ENCODE peak calls at places on chromosomes 12 and 14, in four cellular contexts. A, E, Q and L are unnamed samples.

GRCh38 chr12:40262657-40263056 is 37.9 kb downstream of the LRRK2 start:
- DNase-seq in A (no peak), E (no peak), Q (no peak), L (no peak)

GRCh38 chr12:67705394-67706370 is 57.1 kb downstream of the DYRK2 start:
- DNase-seq in A (peak; percentile 32), E (no peak), Q (no peak), L (peak; percentile 54)

GRCh38 chr12:122204829-122205589 is 1.5 kb downstream of the B3GNT4 start:
- DNase-seq in A (no peak), E (no peak), Q (no peak), L (no peak)

GRCh38 chr12:6226002-6226700 is 26.0 kb downstream of the CD9 start:
- DNase-seq in A (no peak), E (peak; percentile 91), Q (peak; percentile 91), L (peak; percentile 89)

GRCh38 chr12:57844725-57845477 is 1.6 kb downstream of the CTDSP2 start:
- DNase-seq in A (peak; percentile 86), E (peak; percentile 88), Q (peak; percentile 86), L (peak; percentile 83)

GRCh38 chr12:56631790-56632700 is 1.9 kb upstream of the BAZ2A start:
- DNase-seq in A (no peak), E (peak; percentile 92), Q (peak; percentile 85), L (peak; percentile 60)

GRCh38 chr12:108418162-108418561 is 79.1 kb upstream of the CMKLR1 start:
- DNase-seq in A (no peak), E (no peak), Q (no peak), L (no peak)

GRCh38 chr12:114476159-114476558 is 70.2 kb upstream of the TBX5 start:
- DNase-seq in A (no peak), E (no peak), Q (no peak), L (no peak)

GRCh38 chr14:61342486-61342885 is 21.1 kb downstream of the PRKCH start:
- DNase-seq in A (no peak), E (no peak), Q (no peak), L (no peak)

GRCh38 chr14:104140213-104140462 is 1.8 kb downstream of the KIF26A start:
- DNase-seq in A (no peak), E (peak; percentile 27), Q (peak; percentile 33), L (no peak)

GRCh38 chr12:52851787-52852186 is 3.0 kb upstream of the KRT78 start:
- DNase-seq in A (no peak), E (no peak), Q (no peak), L (no peak)

GRCh38 chr12:43011383-43011926 is 421.9 kb upstream of the PRICKLE1 start:
- DNase-seq in A (no peak), E (no peak), Q (no peak), L (no peak)

GRCh38 chr14:60753264-60754126 is 18.9 kb downstream of the MNAT1 start:
- DNase-seq in A (no peak), E (no peak), Q (no peak), L (no peak)

GRCh38 chr12:65631621-65632111 is 192.6 kb upstream of the HMGA2 start:
- DNase-seq in A (peak; percentile 93), E (no peak), Q (no peak), L (peak; percentile 84)

GRCh38 chr14:101859538-101859902 is 98.0 kb downstream of the PPP2R5C start:
- DNase-seq in A (no peak), E (no peak), Q (no peak), L (no peak)

GRCh38 chr12:47247418-47247817 is 167.7 kb upstream of the AMIGO2 start:
- DNase-seq in A (no peak), E (no peak), Q (no peak), L (peak; percentile 91)

GRCh38 chr12:2613674-2614073 is 181.1 kb upstream of the FKBP4 start:
- DNase-seq in A (peak; percentile 91), E (peak; percentile 88), Q (peak; percentile 53), L (peak; percentile 87)

GRCh38 chr12:129753596-129753995 is 150.2 kb downstream of the TMEM132D start:
- DNase-seq in A (no peak), E (no peak), Q (no peak), L (no peak)

GRCh38 chr12:76337583-76337982 is 10.6 kb downstream of the BBS10 start:
- DNase-seq in A (no peak), E (no peak), Q (no peak), L (no peak)

GRCh38 chr14:78902010-78902623 is 731.9 kb downstream of the NRXN3 start:
- DNase-seq in A (no peak), E (no peak), Q (no peak), L (peak; percentile 0)

GRCh38 chr12:27619308-27619707 is 76.9 kb upstream of the REP15 start:
- DNase-seq in A (no peak), E (no peak), Q (no peak), L (peak; percentile 55)

GRCh38 chr12:46219892-46220655 is 48.8 kb downstream of the SLC38A1 start:
- DNase-seq in A (peak; percentile 55), E (no peak), Q (no peak), L (peak; percentile 66)

GRCh38 chr12:109542014-109542413 is 31.3 kb downstream of the MMAB start:
- DNase-seq in A (no peak), E (no peak), Q (no peak), L (peak; percentile 46)